ENCODE peak calls at places on chromosomes 7 and 10, in eight cellular contexts. E is hepatic stellate cell, F is EH, L is astrocyte of the spinal cord, W is HFFc6, N is 8988T, D is neural crest cell, B is left lobe of liver. O is an unnamed sample.

GRCh38 chr10:18439601-18440000 is 211.8 kb downstream of the NSUN6 start:
- DNase-seq in E (no peak), F (no peak), L (no peak), W (no peak), N (no peak), D (no peak), B (no peak), O (no peak)

GRCh38 chr10:110717830-110718595 is 73.9 kb downstream of the RBM20 start:
- DNase-seq in E (no peak), F (no peak), L (no peak), W (no peak), N (no peak), D (no peak), B (no peak), O (no peak)

GRCh38 chr10:115829501-115830215 is 443.3 kb downstream of the GFRA1 start:
- DNase-seq in E (no peak), F (peak), L (peak), W (peak), N (peak), D (no peak), B (no peak), O (no peak)

GRCh38 chr7:28811990-28812389 is 146.1 kb downstream of the TRIL start:
- DNase-seq in E (no peak), F (no peak), L (no peak), W (no peak), N (no peak), D (no peak), B (no peak), O (no peak)

GRCh38 chr7:33428415-33428814 is 299.1 kb downstream of the BBS9 start:
- DNase-seq in E (no peak), F (peak), L (no peak), W (no peak), N (no peak), D (no peak), B (no peak), O (no peak)

GRCh38 chr7:8065356-8065813 is 96.8 kb downstream of the GLCCI1 start:
- DNase-seq in E (peak), F (peak), L (peak), W (peak), N (no peak), D (no peak), B (no peak), O (no peak)

GRCh38 chr7:5441840-5442513 is 18.3 kb upstream of the TNRC18 start:
- DNase-seq in E (no peak), F (no peak), L (no peak), W (no peak), N (no peak), D (no peak), B (no peak), O (no peak)

GRCh38 chr10:96858706-96859050 is 26.6 kb downstream of the LCOR start:
- DNase-seq in E (no peak), F (peak), L (no peak), W (peak), N (no peak), D (no peak), B (no peak), O (no peak)

GRCh38 chr7:77415474-77415821 is 701 bp downstream of the GSAP start:
- DNase-seq in E (peak), F (no peak), L (no peak), W (no peak), N (peak), D (no peak), B (no peak), O (no peak)

GRCh38 chr7:27745064-27745583 is 5.2 kb downstream of the TAX1BP1 start:
- DNase-seq in E (peak), F (peak), L (peak), W (peak), N (no peak), D (peak), B (no peak), O (no peak)

GRCh38 chr7:68629-69028 is 123.7 kb upstream of the FAM20C start:
- DNase-seq in E (no peak), F (no peak), L (no peak), W (no peak), N (no peak), D (no peak), B (no peak), O (no peak)

GRCh38 chr10:48800283-48800675 is 115.6 kb downstream of the WDFY4 start:
- DNase-seq in E (no peak), F (peak), L (no peak), W (no peak), N (no peak), D (no peak), B (no peak), O (no peak)

GRCh38 chr7:64541438-64542359 is 21.2 kb downstream of the ZNF680 start:
- DNase-seq in E (peak), F (peak), L (peak), W (peak), N (no peak), D (no peak), B (no peak), O (no peak)

GRCh38 chr7:28596245-28596935 is 184.1 kb downstream of the CREB5 start:
- DNase-seq in E (no peak), F (no peak), L (peak), W (no peak), N (no peak), D (no peak), B (no peak), O (no peak)

GRCh38 chr10:33335550-33335799 is 1.0 kb upstream of the NRP1 start:
- DNase-seq in E (no peak), F (no peak), L (no peak), W (no peak), N (no peak), D (no peak), B (no peak), O (no peak)

GRCh38 chr7:88224596-88225275 is 4.9 kb upstream of the SRI start:
- DNase-seq in E (peak), F (peak), L (peak), W (peak), N (no peak), D (no peak), B (no peak), O (no peak)

GRCh38 chr10:72796042-72796441 is 97.5 kb upstream of the OIT3 start:
- DNase-seq in E (no peak), F (peak), L (peak), W (no peak), N (no peak), D (no peak), B (no peak), O (no peak)

GRCh38 chr10:95350830-95351228 is 60.0 kb upstream of the PDLIM1 start:
- DNase-seq in E (no peak), F (no peak), L (no peak), W (no peak), N (no peak), D (no peak), B (peak), O (no peak)

GRCh38 chr7:36583318-36583717 is 141.0 kb downstream of the AOAH start:
- DNase-seq in E (no peak), F (no peak), L (peak), W (no peak), N (no peak), D (no peak), B (no peak), O (no peak)

GRCh38 chr10:126663880-126664279 is 6.6 kb downstream of the C10orf90 start:
- DNase-seq in E (no peak), F (peak), L (peak), W (no peak), N (no peak), D (no peak), B (no peak), O (no peak)

GRCh38 chr10:114073787-114074186 is 30.1 kb downstream of the ADRB1 start:
- DNase-seq in E (no peak), F (no peak), L (no peak), W (no peak), N (no peak), D (no peak), B (no peak), O (no peak)

GRCh38 chr10:108147346-108147745 is 982.8 kb upstream of the SORCS1 start:
- DNase-seq in E (no peak), F (no peak), L (no peak), W (no peak), N (no peak), D (no peak), B (no peak), O (no peak)

GRCh38 chr7:93828260-93828659 is 62.3 kb downstream of the TFPI2 start:
- DNase-seq in E (no peak), F (no peak), L (no peak), W (no peak), N (no peak), D (no peak), B (no peak), O (no peak)

GRCh38 chr7:82443044-82443800 is at the start of gene CACNA2D1:
- DNase-seq in E (peak), F (peak), L (peak), W (peak), N (peak), D (peak), B (no peak), O (peak)

GRCh38 chr10:24891823-24892222 is 60.6 kb downstream of the PRTFDC1 start:
- DNase-seq in E (no peak), F (peak), L (peak), W (peak), N (no peak), D (no peak), B (no peak), O (no peak)

GRCh38 chr10:116757246-116757645 is 14.9 kb upstream of the HSPA12A start:
- DNase-seq in E (no peak), F (no peak), L (no peak), W (no peak), N (no peak), D (no peak), B (no peak), O (no peak)

GRCh38 chr7:70776627-70777101 is 355.3 kb upstream of the GALNT17 start:
- DNase-seq in E (no peak), F (no peak), L (peak), W (no peak), N (no peak), D (no peak), B (no peak), O (no peak)

GRCh38 chr10:11612004-11613001 is 853 bp upstream of the USP6NL start:
- DNase-seq in E (no peak), F (no peak), L (no peak), W (no peak), N (no peak), D (no peak), B (no peak), O (no peak)

O was measured in psoas muscle.